ENCODE peak calls at places on chromosomes 6 and 20, in nine cellular contexts. M is AG08395; W is IMR-90; C is tibial artery; O is foreskin fibroblast; F is fibroblast of the conjunctiva; R is choroid plexus epithelial cell; G is activated effector memory CD4-positive, alpha-beta T cell treated with Interleukin-2 at 50 U/mL for 16 hours; H is T-helper 1 cell. D is an unnamed sample.

GRCh38 chr6:41859356-41859755 is 35.8 kb downstream of the USP49 start:
- DNase-seq in M (no peak), W (no peak), C (no peak), O (no peak), F (no peak), R (no peak), G (no peak), H (no peak), D (no peak)

GRCh38 chr6:6972456-6972855 is 135.3 kb upstream of the RREB1 start:
- DNase-seq in M (peak), W (peak), C (no peak), O (no peak), F (no peak), R (peak), G (no peak), H (no peak), D (peak)

GRCh38 chr6:127266892-127267741 is 453 bp downstream of the RNF146 start:
- DNase-seq in M (peak), W (peak), C (peak), O (peak), F (peak), R (peak), G (peak), H (peak), D (peak)

GRCh38 chr20:59322813-59323469 is 22.5 kb downstream of the EDN3 start:
- DNase-seq in M (peak), W (no peak), C (no peak), O (peak), F (no peak), R (no peak), G (no peak), H (no peak), D (peak)

GRCh38 chr20:31966991-31967655 is 828 bp upstream of the XKR7 start:
- DNase-seq in M (no peak), W (no peak), C (no peak), O (no peak), F (no peak), R (no peak), G (no peak), H (no peak), D (no peak)

GRCh38 chr6:3887150-3887700 is 38.1 kb downstream of the FAM50B start:
- DNase-seq in M (peak), W (peak), C (peak), O (peak), F (peak), R (peak), G (no peak), H (peak), D (peak)

GRCh38 chr20:32231847-32232246 is 24.2 kb downstream of the POFUT1 start:
- DNase-seq in M (no peak), W (peak), C (no peak), O (no peak), F (no peak), R (peak), G (peak), H (peak), D (no peak)

GRCh38 chr20:8675896-8676295 is 393.0 kb upstream of the PLCB4 start:
- DNase-seq in M (no peak), W (no peak), C (no peak), O (no peak), F (no peak), R (no peak), G (no peak), H (no peak), D (no peak)

GRCh38 chr6:152155792-152156191 is 348.3 kb downstream of the ESR1 start:
- DNase-seq in M (no peak), W (no peak), C (no peak), O (no peak), F (no peak), R (no peak), G (no peak), H (no peak), D (no peak)

GRCh38 chr6:1464796-1465348 is 75.5 kb downstream of the FOXF2 start:
- DNase-seq in M (no peak), W (no peak), C (no peak), O (no peak), F (no peak), R (no peak), G (no peak), H (no peak), D (no peak)

GRCh38 chr6:138107078-138107751 is at the start of gene PERP:
- DNase-seq in M (peak), W (peak), C (peak), O (peak), F (peak), R (peak), G (peak), H (peak), D (peak)

GRCh38 chr20:44552950-44553908 is 29.1 kb upstream of the PKIG start:
- DNase-seq in M (peak), W (peak), C (no peak), O (peak), F (peak), R (peak), G (no peak), H (peak), D (peak)

GRCh38 chr6:151494235-151494950 is 576 bp downstream of the CCDC170 start:
- DNase-seq in M (peak), W (peak), C (peak), O (peak), F (no peak), R (peak), G (no peak), H (peak), D (peak)

GRCh38 chr20:17530716-17531536 is at the start of gene BFSP1:
- DNase-seq in M (peak), W (peak), C (no peak), O (peak), F (peak), R (peak), G (peak), H (peak), D (peak)

GRCh38 chr6:85241515-85241914 is 208.4 kb upstream of the NT5E start:
- DNase-seq in M (no peak), W (no peak), C (no peak), O (no peak), F (no peak), R (no peak), G (no peak), H (no peak), D (no peak)

GRCh38 chr20:37285664-37286374 is 3.6 kb upstream of the MANBAL start:
- DNase-seq in M (no peak), W (no peak), C (no peak), O (no peak), F (no peak), R (no peak), G (no peak), H (no peak), D (no peak)

GRCh38 chr6:117074672-117075071 is 190.7 kb upstream of the VGLL2 start:
- DNase-seq in M (no peak), W (no peak), C (no peak), O (no peak), F (no peak), R (no peak), G (no peak), H (no peak), D (no peak)

GRCh38 chr20:11912664-11913415 is 4.9 kb upstream of the BTBD3 start:
- DNase-seq in M (no peak), W (no peak), C (no peak), O (no peak), F (no peak), R (no peak), G (no peak), H (no peak), D (no peak)

GRCh38 chr6:169859401-169859977 is 108.1 kb downstream of the ERMARD start:
- DNase-seq in M (no peak), W (no peak), C (peak), O (no peak), F (no peak), R (no peak), G (no peak), H (no peak), D (peak)

GRCh38 chr6:134822920-134823430 is 126.9 kb downstream of the ALDH8A1 start:
- DNase-seq in M (peak), W (peak), C (no peak), O (peak), F (peak), R (peak), G (no peak), H (peak), D (peak)

GRCh38 chr6:99614430-99615161 is 8.0 kb downstream of the PRDM13 start:
- DNase-seq in M (no peak), W (no peak), C (no peak), O (no peak), F (no peak), R (no peak), G (no peak), H (no peak), D (peak)

GRCh38 chr6:119917186-119917585 is 567.6 kb upstream of the MAN1A1 start:
- DNase-seq in M (no peak), W (no peak), C (no peak), O (no peak), F (no peak), R (no peak), G (no peak), H (no peak), D (no peak)

GRCh38 chr6:43278524-43279078 is 19.5 kb upstream of the SLC22A7 start:
- DNase-seq in M (peak), W (peak), C (no peak), O (no peak), F (no peak), R (no peak), G (no peak), H (no peak), D (peak)

GRCh38 chr20:43840382-43841070 is 74.1 kb upstream of the TOX2 start:
- DNase-seq in M (no peak), W (peak), C (no peak), O (no peak), F (no peak), R (peak), G (no peak), H (peak), D (peak)

GRCh38 chr20:50050660-50051308 is 62.2 kb downstream of the UBE2V1 start:
- DNase-seq in M (no peak), W (no peak), C (no peak), O (no peak), F (no peak), R (no peak), G (no peak), H (no peak), D (peak)